ENCODE peak calls at places on chromosomes 4 and X, in six cellular contexts. C is BJ; X is mucosa of descending colon; H is OCI-LY7; Q is brain microvascular endothelial cell; J is CD8-positive, alpha-beta memory T cell. S is an unnamed sample.

GRCh38 chr4:156298230-156298629 is 344.6 kb upstream of the CTSO start:
- DNase-seq in C (peak), X (peak), H (no peak), Q (peak), J (no peak), S (no peak)

GRCh38 chrX:150155396-150156048 is 207.6 kb upstream of the MAMLD1 start:
- DNase-seq in C (no peak), X (peak), H (no peak), Q (peak), J (no peak), S (no peak)

GRCh38 chr4:6740347-6740746 is 24.4 kb downstream of the BLOC1S4 start:
- DNase-seq in C (no peak), X (no peak), H (no peak), Q (no peak), J (no peak), S (peak)

GRCh38 chr4:74975848-74976824 is 43.2 kb downstream of the PARM1 start:
- DNase-seq in C (no peak), X (no peak), H (no peak), Q (no peak), J (no peak), S (no peak)

GRCh38 chrX:153971124-153971631 is 440 bp downstream of the HCFC1 start:
- DNase-seq in C (no peak), X (peak), H (peak), Q (peak), J (peak), S (peak)

GRCh38 chrX:71919436-71919835 is 8.8 kb downstream of the NHSL2 start:
- DNase-seq in C (no peak), X (no peak), H (no peak), Q (no peak), J (no peak), S (no peak)

GRCh38 chr4:10084651-10085320 is 31.8 kb downstream of the WDR1 start:
- DNase-seq in C (no peak), X (no peak), H (no peak), Q (no peak), J (no peak), S (peak)

GRCh38 chrX:119817130-119817690 is 25.8 kb upstream of the RPL39 start:
- DNase-seq in C (no peak), X (no peak), H (no peak), Q (no peak), J (no peak), S (no peak)

GRCh38 chrX:44459501-44459900 is 83.2 kb downstream of the FUNDC1 start:
- DNase-seq in C (no peak), X (no peak), H (no peak), Q (no peak), J (no peak), S (no peak)

GRCh38 chr4:72899214-72899613 is 170.3 kb downstream of the COX18 start:
- DNase-seq in C (no peak), X (no peak), H (no peak), Q (no peak), J (no peak), S (no peak)

GRCh38 chr4:38409852-38410251 is 254.1 kb upstream of the KLF3 start:
- DNase-seq in C (no peak), X (no peak), H (no peak), Q (no peak), J (no peak), S (no peak)

DNA sequence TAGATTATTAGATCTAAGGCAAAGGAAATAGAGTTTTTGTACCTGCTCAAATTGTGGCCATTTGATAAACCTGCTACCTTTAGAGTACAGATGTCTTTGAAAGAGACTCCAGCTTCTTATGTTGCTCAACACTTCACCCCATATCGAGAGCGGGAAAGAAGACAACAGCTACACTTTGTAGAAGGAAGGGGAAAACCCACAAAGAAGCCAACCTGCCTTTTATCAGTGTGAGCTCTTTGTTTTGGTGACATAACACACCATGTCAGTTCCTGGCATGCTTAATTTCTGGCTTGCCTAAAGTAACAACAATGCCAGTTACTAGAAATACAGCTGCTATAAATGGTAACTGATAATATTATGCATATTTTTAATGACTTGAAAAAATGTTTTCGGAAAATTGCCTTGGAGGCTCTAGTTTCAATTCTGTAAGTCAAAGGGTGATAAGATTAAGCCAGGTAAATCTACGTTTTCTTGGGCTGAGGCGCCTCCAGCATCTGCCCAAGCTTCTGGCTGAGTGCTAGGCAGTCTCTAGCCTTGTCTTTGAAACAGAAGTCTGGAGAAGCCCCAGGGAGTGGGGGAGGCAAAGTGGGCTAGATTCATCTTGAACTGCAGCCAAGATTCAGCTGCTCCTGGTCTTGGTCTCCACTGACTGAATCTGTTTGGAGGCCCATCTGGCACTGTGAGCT is 186.9 kb upstream of the LEF1 start:
- DNase-seq in C (no peak), X (no peak), H (no peak), Q (no peak), J (peak), S (no peak)
- H3K4me3 ChIP-seq in C (no peak), X (no peak), H (no peak), Q (no peak), J (peak), S (no peak)

GRCh38 chr4:143554728-143555597 is 41.5 kb downstream of the SMARCA5 start:
- DNase-seq in C (no peak), X (no peak), H (no peak), Q (no peak), J (no peak), S (no peak)

GRCh38 chr4:143559757-143560147 is 46.2 kb downstream of the SMARCA5 start:
- DNase-seq in C (no peak), X (no peak), H (no peak), Q (no peak), J (no peak), S (no peak)

GRCh38 chr4:143555676-143556075 is 42.2 kb downstream of the SMARCA5 start:
- DNase-seq in C (no peak), X (no peak), H (no peak), Q (no peak), J (no peak), S (no peak)

GRCh38 chr4:143558286-143558685 is 44.8 kb downstream of the SMARCA5 start:
- DNase-seq in C (no peak), X (no peak), H (no peak), Q (no peak), J (no peak), S (no peak)

DNA sequence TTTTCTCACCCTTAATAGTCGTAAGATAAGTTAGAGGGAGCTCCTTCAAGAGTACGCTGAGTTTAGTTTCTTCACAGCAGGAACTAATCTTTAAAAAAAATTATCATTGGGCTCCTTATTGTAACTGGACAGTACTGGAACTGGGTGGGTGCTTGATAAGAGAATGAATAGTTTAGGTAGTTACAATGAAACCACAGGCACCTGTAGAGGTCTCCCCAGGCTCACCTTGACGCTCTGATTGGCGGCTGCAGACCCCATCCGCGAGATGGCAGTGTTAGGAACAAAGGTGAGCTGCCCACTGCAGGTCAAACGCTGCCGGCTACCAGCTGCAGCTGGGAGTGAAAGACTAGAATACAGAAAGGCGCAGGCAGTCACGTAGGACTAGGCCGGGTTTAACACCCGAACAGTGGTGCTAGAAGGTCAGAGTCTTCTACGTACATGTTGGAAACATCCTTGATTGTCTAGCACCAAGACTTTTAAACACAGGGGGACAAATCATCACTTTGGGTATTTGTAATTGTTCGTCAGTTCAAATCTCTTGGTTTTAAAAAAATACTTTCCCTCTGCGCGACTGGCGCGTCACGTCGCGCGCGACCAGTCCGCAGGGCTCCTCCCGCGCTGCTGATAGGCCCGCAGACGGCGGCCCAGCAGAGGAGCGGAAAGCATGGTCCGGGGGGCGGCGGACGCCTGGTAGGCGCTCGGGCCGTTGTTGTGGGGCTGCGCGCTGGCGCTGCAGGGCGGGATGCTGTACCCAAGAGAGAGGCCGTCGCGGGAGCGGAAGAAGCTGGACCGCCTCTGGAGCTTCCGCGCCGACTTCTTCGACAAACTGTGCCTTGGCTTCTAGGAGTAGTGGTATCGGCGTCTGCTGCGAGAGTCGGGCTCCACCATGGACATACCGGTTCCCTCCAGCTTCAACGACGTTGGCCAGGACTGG is 45.6 kb downstream of the SMARCA5 start:
- DNase-seq in C (peak), X (peak), H (peak), Q (peak), J (peak), S (peak)
- H3K4me3 ChIP-seq in C (peak), X (peak), H (no peak), Q (peak), J (peak), S (peak)

GRCh38 chr4:88756149-88756548 is 58.5 kb upstream of the NAP1L5 start:
- DNase-seq in C (no peak), X (no peak), H (no peak), Q (no peak), J (no peak), S (no peak)
- H3K4me3 ChIP-seq in C (no peak), X (no peak), H (no peak), Q (no peak), J (no peak), S (no peak)

GRCh38 chr4:56907489-56908205 is at the start of gene REST:
- DNase-seq in C (no peak), X (peak), H (peak), Q (peak), J (peak), S (peak)

GRCh38 chr4:56908206-56909082 is 744 bp downstream of the REST start:
- DNase-seq in C (no peak), X (peak), H (peak), Q (peak), J (peak), S (peak)

GRCh38 chr4:56906534-56906933 is 1.2 kb upstream of the REST start:
- DNase-seq in C (no peak), X (no peak), H (no peak), Q (no peak), J (no peak), S (no peak)

GRCh38 chr4:56909083-56909981 is 1.6 kb downstream of the REST start:
- DNase-seq in C (no peak), X (peak), H (peak), Q (peak), J (peak), S (peak)

DNA sequence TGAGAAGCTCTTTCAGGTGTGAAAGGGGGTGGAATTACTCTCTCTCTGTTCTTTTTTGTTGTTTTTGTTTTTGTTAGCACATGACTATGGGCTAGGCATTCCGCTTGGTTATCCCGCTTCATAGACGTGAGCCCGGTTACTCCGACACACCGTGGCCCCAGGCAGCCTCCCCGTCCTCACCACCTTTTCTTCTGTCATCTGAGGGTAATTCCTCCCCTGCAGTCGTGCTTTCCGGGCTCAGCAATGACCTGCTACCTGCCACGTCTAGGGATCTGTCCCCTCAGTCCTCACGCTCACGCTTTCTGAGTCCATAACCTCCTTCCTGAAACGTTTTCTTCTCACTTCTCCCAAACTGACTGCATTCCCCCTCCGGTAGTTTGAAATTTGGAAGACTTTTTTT is 691 bp upstream of the REST start:
- DNase-seq in C (no peak), X (peak), H (no peak), Q (no peak), J (peak), S (no peak)
- H3K4me3 ChIP-seq in C (peak), X (no peak), H (peak), Q (peak), J (peak), S (peak)

DNA sequence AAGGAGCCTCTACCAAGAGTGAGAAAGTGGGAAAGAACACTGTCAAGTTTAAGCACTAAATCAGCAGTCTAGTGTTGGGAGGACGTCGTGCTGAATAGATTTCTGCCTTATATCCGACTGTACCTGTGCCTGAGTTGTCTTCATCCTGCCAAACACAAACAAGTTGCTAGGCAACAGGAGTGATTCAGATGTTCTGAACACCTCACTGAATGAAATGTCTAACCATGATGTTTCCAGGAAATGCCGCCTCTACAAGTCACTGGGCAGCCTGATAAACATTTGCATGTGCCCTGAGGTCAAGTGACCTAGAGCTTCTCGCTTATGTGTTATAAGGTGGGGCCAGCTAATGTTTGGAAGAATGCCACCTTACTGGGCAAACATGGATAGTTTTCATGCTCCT is 37.9 kb downstream of the SGMS2 start:
- DNase-seq in C (no peak), X (peak), H (no peak), Q (peak), J (no peak), S (peak)
- H3K4me3 ChIP-seq in C (no peak), X (no peak), H (no peak), Q (no peak), J (no peak), S (no peak)

DNA sequence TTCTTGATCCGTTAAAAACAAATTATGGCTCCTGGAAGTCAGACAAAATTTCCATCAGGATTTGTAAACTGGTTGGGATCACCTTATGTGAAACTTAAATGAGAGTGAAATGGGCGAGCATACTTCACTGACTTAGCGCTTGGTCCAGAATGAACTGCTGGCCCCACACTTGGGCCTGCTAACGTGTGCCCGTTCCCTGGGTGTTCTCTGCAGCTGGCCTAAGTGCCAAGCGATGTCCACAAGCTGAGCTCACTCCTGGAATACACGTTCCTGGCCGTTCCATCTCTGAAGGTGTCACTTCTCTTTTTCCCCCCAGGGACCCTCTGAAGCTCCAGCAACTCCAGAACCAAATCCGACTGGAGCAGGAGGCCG is 132.7 kb downstream of the CBR4 start:
- DNase-seq in C (no peak), X (no peak), H (no peak), Q (no peak), J (no peak), S (no peak)
- H3K4me3 ChIP-seq in C (no peak), X (no peak), H (no peak), Q (peak), J (no peak), S (peak)

GRCh38 chrX:136194546-136194945 is 47.2 kb downstream of the FHL1 start:
- DNase-seq in C (no peak), X (no peak), H (no peak), Q (no peak), J (no peak), S (no peak)

GRCh38 chrX:136192839-136193414 is 45.6 kb downstream of the FHL1 start:
- DNase-seq in C (peak), X (no peak), H (no peak), Q (no peak), J (no peak), S (no peak)

GRCh38 chrX:136192135-136192534 is 44.8 kb downstream of the FHL1 start:
- DNase-seq in C (no peak), X (no peak), H (no peak), Q (no peak), J (no peak), S (no peak)

GRCh38 chrX:136195247-136195646 is 47.9 kb downstream of the FHL1 start:
- DNase-seq in C (no peak), X (no peak), H (no peak), Q (no peak), J (no peak), S (no peak)

GRCh38 chrX:136193771-136194170 is 46.4 kb downstream of the FHL1 start:
- DNase-seq in C (no peak), X (no peak), H (no peak), Q (no peak), J (no peak), S (no peak)
- H3K4me3 ChIP-seq in C (no peak), X (no peak), H (no peak), Q (no peak), J (no peak), S (no peak)

GRCh38 chr4:26343041-26343403 is 22.2 kb downstream of the RBPJ start:
- DNase-seq in C (no peak), X (no peak), H (no peak), Q (no peak), J (no peak), S (no peak)
- H3K4me3 ChIP-seq in C (no peak), X (no peak), H (no peak), Q (no peak), J (no peak), S (no peak)

GRCh38 chr4:28744066-28744465 is 1883.4 kb downstream of the STIM2 start:
- DNase-seq in C (no peak), X (no peak), H (no peak), Q (no peak), J (no peak), S (no peak)
- H3K4me3 ChIP-seq in C (no peak), X (no peak), H (no peak), Q (no peak), J (no peak), S (no peak)